ENCODE peak calls at places on chromosomes 3 and 15, in four cellular contexts. A, J, Z and P are unnamed samples.

GRCh38 chr3:27568393-27568792 is 84.2 kb upstream of the SLC4A7 start:
- DNase-seq in A (peak; percentile 87), J (no peak), Z (no peak), P (no peak)

GRCh38 chr15:51284871-51285270 is 53.5 kb downstream of the CYP19A1 start:
- DNase-seq in A (no peak), J (no peak), Z (no peak), P (no peak)

GRCh38 chr3:113668015-113668414 is 28.4 kb downstream of the USF3 start:
- DNase-seq in A (no peak), J (no peak), Z (no peak), P (no peak)

GRCh38 chr3:194369522-194370279 is at the start of gene LRRC15:
- DNase-seq in A (peak; percentile 48), J (no peak), Z (no peak), P (no peak)

GRCh38 chr15:73233623-73234022 is 135.1 kb downstream of the HCN4 start:
- DNase-seq in A (no peak), J (no peak), Z (no peak), P (no peak)

GRCh38 chr3:73883497-73883896 is 258.8 kb upstream of the PDZRN3 start:
- DNase-seq in A (no peak), J (no peak), Z (no peak), P (no peak)

GRCh38 chr15:67880651-67881182 is 40.9 kb upstream of the RNU6-1 start:
- DNase-seq in A (peak; percentile 84), J (no peak), Z (no peak), P (no peak)

GRCh38 chr15:63197626-63198025 is 8.2 kb downstream of the RAB8B start:
- DNase-seq in A (no peak), J (no peak), Z (no peak), P (no peak)

GRCh38 chr3:174101244-174101643 is 703.7 kb downstream of the NLGN1 start:
- DNase-seq in A (no peak), J (no peak), Z (no peak), P (no peak)

GRCh38 chr3:42557849-42558248 is 23.9 kb downstream of the SEC22C start:
- DNase-seq in A (no peak), J (no peak), Z (no peak), P (no peak)

GRCh38 chr3:74693216-74693615 is 78.8 kb upstream of the CNTN3 start:
- DNase-seq in A (peak; percentile 3), J (no peak), Z (no peak), P (no peak)

GRCh38 chr3:129184396-129184656 is 630 bp upstream of the CNBP start:
- DNase-seq in A (peak; percentile 39), J (peak; percentile 13), Z (no peak), P (no peak)

GRCh38 chr3:197083486-197083885 is 53.9 kb upstream of the MELTF start:
- DNase-seq in A (peak; percentile 71), J (no peak), Z (no peak), P (no peak)

GRCh38 chr3:69665026-69665739 is 74.1 kb upstream of the MITF start:
- DNase-seq in A (peak; percentile 38), J (no peak), Z (no peak), P (no peak)

GRCh38 chr3:183318846-183319770 is 66.1 kb downstream of the B3GNT5 start:
- DNase-seq in A (peak; percentile 23), J (no peak), Z (no peak), P (no peak)

GRCh38 chr3:46097691-46098241 is 70.5 kb upstream of the XCR1 start:
- DNase-seq in A (peak; percentile 62), J (no peak), Z (no peak), P (no peak)

GRCh38 chr3:139771331-139771730 is 93.6 kb upstream of the NMNAT3 start:
- DNase-seq in A (no peak), J (no peak), Z (no peak), P (no peak)

GRCh38 chr3:139414608-139415224 is 25.3 kb upstream of the COPB2 start:
- DNase-seq in A (no peak), J (no peak), Z (no peak), P (no peak)

GRCh38 chr15:56798639-56799038 is 65.3 kb upstream of the ZNF280D start:
- DNase-seq in A (no peak), J (no peak), Z (no peak), P (no peak)

GRCh38 chr15:89105147-89105546 is 16.9 kb downstream of the ABHD2 start:
- DNase-seq in A (peak; percentile 81), J (no peak), Z (no peak), P (no peak)

GRCh38 chr15:92394327-92395175 is 870 bp downstream of the ST8SIA2 start:
- DNase-seq in A (no peak), J (peak; percentile 69), Z (no peak), P (no peak)

GRCh38 chr3:188578579-188579363 is 424.8 kb downstream of the LPP start:
- DNase-seq in A (peak; percentile 73), J (no peak), Z (peak; percentile 60), P (no peak)

GRCh38 chr3:30894521-30895289 is at the start of gene GADL1:
- DNase-seq in A (no peak), J (peak; percentile 36), Z (no peak), P (peak; percentile 42)

GRCh38 chr15:40247406-40247971 is 8.6 kb downstream of the PAK6 start:
- DNase-seq in A (no peak), J (no peak), Z (no peak), P (no peak)

GRCh38 chr3:104291437-104291851 is 1075.3 kb upstream of the ALCAM start:
- DNase-seq in A (peak; percentile 0), J (no peak), Z (no peak), P (no peak)

GRCh38 chr3:67898916-67899315 is 244.5 kb upstream of the SUCLG2 start:
- DNase-seq in A (no peak), J (no peak), Z (no peak), P (no peak)

GRCh38 chr3:111159391-111159790 is 87.8 kb downstream of the NECTIN3 start:
- DNase-seq in A (peak; percentile 10), J (no peak), Z (no peak), P (no peak)

GRCh38 chr15:85993116-85993515 is 86.6 kb upstream of the AGBL1 start:
- DNase-seq in A (no peak), J (no peak), Z (no peak), P (no peak)

GRCh38 chr3:61908344-61908743 is 347.0 kb downstream of the PTPRG start:
- DNase-seq in A (no peak), J (no peak), Z (no peak), P (no peak)

GRCh38 chr3:82498186-82498585 is 736.7 kb upstream of the GBE1 start:
- DNase-seq in A (no peak), J (no peak), Z (no peak), P (no peak)

GRCh38 chr3:82495655-82496054 is 734.2 kb upstream of the GBE1 start:
- DNase-seq in A (no peak), J (no peak), Z (no peak), P (no peak)

GRCh38 chr3:82494977-82495489 is 733.6 kb upstream of the GBE1 start:
- DNase-seq in A (no peak), J (no peak), Z (no peak), P (no peak)

GRCh38 chr3:82493858-82494257 is 732.4 kb upstream of the GBE1 start:
- DNase-seq in A (no peak), J (no peak), Z (no peak), P (no peak)

DNA sequence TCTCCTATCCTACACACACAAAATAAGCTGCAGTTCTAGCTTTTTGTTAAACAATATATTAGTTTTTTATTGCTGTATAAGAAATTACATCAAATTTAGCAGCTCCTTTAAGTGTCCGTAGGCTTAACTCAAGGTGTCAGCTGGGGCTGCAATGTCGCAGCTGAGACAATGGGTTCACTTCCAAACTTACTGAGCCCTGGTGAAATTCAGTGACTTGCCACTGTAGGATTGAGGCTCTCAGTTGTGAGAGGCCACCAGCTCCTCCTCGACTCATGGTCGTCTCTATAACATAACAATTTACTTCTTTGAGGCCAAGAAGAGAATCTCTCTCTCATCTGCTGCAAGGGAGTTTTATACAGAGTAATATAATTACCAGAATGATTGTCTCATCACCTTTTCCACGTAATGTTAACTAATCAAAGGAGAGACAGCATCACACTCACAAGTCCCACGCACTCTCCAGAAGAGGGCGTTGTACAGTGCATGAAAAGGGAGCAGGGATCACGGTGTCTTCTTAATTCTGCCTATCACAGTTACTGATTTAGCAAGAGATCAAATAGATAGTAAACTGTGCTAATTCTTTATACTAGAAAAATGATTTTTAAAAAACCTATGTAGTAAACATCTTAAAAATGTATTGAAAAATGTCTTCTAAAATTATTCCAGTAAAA is 735.6 kb upstream of the GBE1 start:
- DNase-seq in A (peak; percentile 54), J (no peak), Z (no peak), P (no peak)
- TF ChIP-seq CTCF in A (peak; percentile 11), J (peak; percentile 55), Z (no peak), P (no peak)

DNA sequence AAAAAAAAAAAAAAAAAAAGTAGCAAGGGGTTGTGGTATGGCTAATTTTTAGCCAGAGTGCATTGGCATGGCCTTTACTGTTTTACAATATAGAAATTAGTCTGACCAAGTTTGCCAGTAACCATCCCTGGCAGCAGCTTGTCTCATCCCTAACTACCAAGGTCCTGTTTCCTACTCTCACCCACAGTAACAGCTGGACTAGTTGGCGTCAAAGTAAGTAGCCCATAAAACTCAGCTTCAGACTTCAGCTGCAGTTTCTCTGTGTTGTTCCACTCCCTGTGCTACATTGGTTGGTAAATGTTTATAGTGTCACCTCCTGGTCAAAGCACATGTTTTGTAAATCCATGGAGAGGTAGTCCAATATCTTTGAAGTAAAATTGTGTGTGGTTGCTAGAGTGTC is 691.3 kb downstream of the ZPLD1 start:
- DNase-seq in A (no peak), J (no peak), Z (no peak), P (no peak)
- TF ChIP-seq CTCF in A (no peak), J (no peak), Z (no peak), P (no peak)

DNA sequence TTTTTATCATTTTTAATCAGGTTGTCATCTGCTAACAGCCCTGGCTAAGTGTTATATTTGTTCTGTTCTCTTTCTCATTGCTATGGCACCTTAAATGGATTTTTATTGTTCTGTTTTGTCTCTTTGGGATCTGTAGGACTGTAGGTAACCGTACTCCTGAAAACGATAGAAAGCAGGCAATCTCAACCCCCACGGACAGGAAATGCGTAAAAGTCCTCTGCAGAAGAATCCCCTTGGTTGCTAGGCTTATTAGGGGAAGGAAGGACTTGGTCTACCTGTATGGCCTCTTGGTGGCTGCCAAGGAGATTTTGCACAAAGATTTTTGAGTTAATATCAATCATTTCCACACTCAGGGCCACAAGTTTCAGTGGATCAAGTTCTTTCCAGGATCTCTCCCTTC is 571.9 kb upstream of the ZNF385D start:
- DNase-seq in A (no peak), J (no peak), Z (no peak), P (no peak)
- TF ChIP-seq CTCF in A (no peak), J (no peak), Z (no peak), P (no peak)

GRCh38 chr15:61175024-61175423 is 54.1 kb downstream of the RORA start:
- DNase-seq in A (peak; percentile 16), J (no peak), Z (no peak), P (no peak)

GRCh38 chr15:61171190-61171589 is 57.9 kb downstream of the RORA start:
- DNase-seq in A (no peak), J (no peak), Z (no peak), P (no peak)

GRCh38 chr15:61173899-61174689 is 55.0 kb downstream of the RORA start:
- DNase-seq in A (no peak), J (no peak), Z (no peak), P (no peak)

GRCh38 chr15:61169904-61170695 is 59.0 kb downstream of the RORA start:
- DNase-seq in A (no peak), J (no peak), Z (no peak), P (no peak)

DNA sequence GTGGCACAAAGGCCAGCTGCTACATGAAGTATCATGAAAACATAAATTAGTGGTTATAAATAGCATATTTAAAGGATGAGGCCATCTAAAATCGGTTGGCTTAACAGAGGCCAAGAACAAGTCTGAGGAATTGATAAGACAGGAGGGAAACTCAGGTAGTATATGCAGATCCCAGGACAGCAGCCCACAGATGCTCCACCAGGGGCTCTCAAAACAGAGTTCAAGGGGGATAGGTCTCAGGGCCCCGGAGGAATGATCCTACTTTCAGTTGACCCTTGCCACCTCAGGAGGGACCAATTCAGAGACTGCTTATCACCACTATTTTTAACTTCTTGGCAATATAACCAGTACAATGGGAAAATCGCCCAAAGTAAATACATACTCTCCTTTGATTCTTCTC is 56.8 kb downstream of the RORA start:
- DNase-seq in A (no peak), J (no peak), Z (no peak), P (no peak)
- TF ChIP-seq CTCF in A (no peak), J (no peak), Z (no peak), P (no peak)